ENCODE peak calls at places on chromosome 10, in five cellular contexts. J is CD8-positive, alpha-beta memory T cell; G is A549; E is astrocyte of the spinal cord; X is cardiac fibroblast. T is an unnamed sample.

GRCh38 chr10:48431871-48432270 is 125.4 kb downstream of the MAPK8 start:
- DNase-seq in G (no peak), J (no peak), E (no peak), X (no peak), T (no peak)

GRCh38 chr10:12846718-12847117 is 154.8 kb downstream of the CCDC3 start:
- DNase-seq in E (no peak), X (peak), G (no peak), J (no peak), T (no peak)

GRCh38 chr10:23195846-23196200 is 3.7 kb downstream of the PTF1A start:
- DNase-seq in X (no peak), J (no peak), E (no peak), G (no peak), T (no peak)

GRCh38 chr10:131588704-131589220 is 277.2 kb upstream of the TCERG1L start:
- DNase-seq in G (no peak), J (no peak), E (no peak), X (no peak), T (no peak)

GRCh38 chr10:95741807-95742528 is 14.0 kb upstream of the ENTPD1 start:
- DNase-seq in X (peak), G (no peak), J (no peak), E (peak), T (no peak)

GRCh38 chr10:104332243-104333036 is 5.8 kb downstream of the ITPRIP start:
- DNase-seq in G (no peak), E (peak), X (peak), J (no peak), T (no peak)

GRCh38 chr10:119165171-119166110 is at the start of gene SFXN4:
- DNase-seq in J (peak), G (peak), E (peak), X (peak), T (peak)

GRCh38 chr10:68784476-68784875 is 42.9 kb upstream of the STOX1 start:
- DNase-seq in G (no peak), X (peak), E (no peak), J (no peak), T (no peak)

GRCh38 chr10:46255696-46256355 is 31.0 kb upstream of the ANTXRL start:
- DNase-seq in X (peak), E (no peak), J (no peak), G (peak), T (no peak)

GRCh38 chr10:31101123-31101522 is 69.5 kb upstream of the ZNF438 start:
- DNase-seq in E (peak), J (no peak), X (peak), G (peak), T (no peak)
- H3K4me3 ChIP-seq in E (no peak), J (no peak), X (no peak), G (no peak), T (no peak)

GRCh38 chr10:29688230-29688634 is 53.5 kb upstream of the SVIL start:
- DNase-seq in E (peak), G (no peak), J (no peak), X (no peak), T (no peak)
- H3K4me3 ChIP-seq in E (no peak), G (no peak), J (no peak), X (no peak), T (no peak)

GRCh38 chr10:71695502-71696476 is 23.8 kb downstream of the C10orf105 start:
- DNase-seq in X (no peak), E (no peak), J (no peak), G (no peak), T (no peak)

GRCh38 chr10:71696635-71697326 is 22.8 kb downstream of the C10orf105 start:
- DNase-seq in J (peak), G (peak), X (peak), E (no peak), T (no peak)

GRCh38 chr10:71700735-71701368 is 18.7 kb downstream of the C10orf105 start:
- DNase-seq in X (no peak), G (no peak), J (no peak), E (no peak), T (no peak)

GRCh38 chr10:71698737-71699136 is 20.8 kb downstream of the C10orf105 start:
- DNase-seq in E (no peak), J (no peak), G (no peak), X (no peak), T (no peak)

DNA sequence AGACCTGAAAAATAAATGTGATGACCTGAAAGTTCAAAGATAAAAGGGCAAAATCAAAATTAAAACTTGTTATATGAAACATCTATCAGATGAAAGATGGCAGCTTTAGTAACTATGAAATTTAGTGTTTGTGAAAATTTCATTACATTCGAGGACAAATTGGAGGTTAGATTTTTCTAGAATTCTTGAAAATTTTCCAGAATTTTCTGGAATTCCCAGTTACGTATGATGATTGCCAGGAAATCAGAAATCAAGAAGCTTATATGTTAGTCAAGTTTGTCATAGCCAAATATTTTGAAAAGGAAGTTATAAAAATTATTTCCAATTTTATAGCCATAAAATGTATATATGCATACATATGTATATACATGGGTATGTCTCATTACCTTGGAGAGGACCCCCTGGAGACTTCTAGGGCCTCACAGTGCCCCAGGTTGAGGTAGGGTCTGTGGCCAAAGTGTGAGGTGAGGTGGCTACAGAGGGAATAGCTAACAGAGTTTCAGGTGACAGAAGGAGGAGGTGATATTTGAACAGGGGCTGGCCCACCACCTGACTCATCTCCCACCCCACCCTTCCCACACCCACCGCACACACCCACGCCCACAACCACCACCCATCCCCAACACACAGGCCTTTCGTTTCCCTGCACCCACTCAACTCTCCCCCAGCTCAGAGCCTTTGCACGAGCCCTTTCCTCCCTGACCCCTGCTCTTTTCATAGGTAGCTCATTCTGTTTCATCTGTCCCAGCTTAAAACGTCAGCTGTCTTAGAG is 21.5 kb downstream of the C10orf105 start:
- DNase-seq in E (no peak), J (peak), G (no peak), X (no peak), T (no peak)
- H3K4me3 ChIP-seq in E (no peak), J (no peak), G (no peak), X (no peak), T (no peak)

GRCh38 chr10:21499580-21499909 is 25.9 kb downstream of the SKIDA1 start:
- DNase-seq in X (no peak), E (no peak), J (no peak), G (no peak), T (no peak)

GRCh38 chr10:21500578-21500910 is 24.9 kb downstream of the SKIDA1 start:
- DNase-seq in E (no peak), X (no peak), G (no peak), J (no peak), T (no peak)

GRCh38 chr10:21501109-21501508 is 24.4 kb downstream of the SKIDA1 start:
- DNase-seq in J (no peak), X (no peak), G (no peak), E (no peak), T (no peak)

GRCh38 chr10:21498977-21499376 is 26.5 kb downstream of the SKIDA1 start:
- DNase-seq in J (no peak), G (no peak), X (no peak), E (no peak), T (no peak)

DNA sequence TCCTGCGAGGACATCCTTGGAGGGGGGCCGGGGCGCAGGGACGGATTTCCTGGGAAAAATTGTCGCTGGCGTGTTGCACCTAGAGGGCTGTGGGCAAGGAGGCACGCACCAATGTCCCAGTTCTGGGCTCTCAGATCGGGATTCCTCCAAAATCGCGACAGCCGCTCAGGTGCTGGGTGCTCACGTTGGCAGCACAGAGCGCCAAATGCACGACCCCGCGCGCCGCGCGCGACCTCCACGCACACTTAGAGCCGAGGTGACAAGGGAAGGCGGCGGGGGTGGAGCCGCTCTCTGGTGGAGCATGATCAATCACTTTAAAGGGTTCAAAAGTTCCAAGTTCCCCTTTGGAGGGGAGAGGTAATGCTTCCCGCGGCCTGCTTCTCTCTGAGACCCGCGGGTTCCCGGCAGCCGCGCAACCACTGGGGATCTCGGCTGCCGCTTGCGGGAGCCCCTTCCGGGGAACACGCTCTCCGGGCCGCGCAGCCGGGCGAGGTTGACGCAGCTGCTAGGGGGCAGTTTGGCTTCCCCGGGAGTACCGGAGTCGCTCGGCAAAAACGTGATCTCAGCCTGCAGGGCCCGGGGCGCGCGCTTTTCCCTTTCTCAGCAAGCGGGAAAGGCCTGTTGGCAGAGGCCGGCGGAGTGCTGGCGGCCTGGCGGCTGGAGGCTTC is 25.4 kb downstream of the SKIDA1 start:
- DNase-seq in J (no peak), X (no peak), E (no peak), G (no peak), T (no peak)
- H3K4me3 ChIP-seq in J (no peak), X (no peak), E (no peak), G (no peak), T (peak)

DNA sequence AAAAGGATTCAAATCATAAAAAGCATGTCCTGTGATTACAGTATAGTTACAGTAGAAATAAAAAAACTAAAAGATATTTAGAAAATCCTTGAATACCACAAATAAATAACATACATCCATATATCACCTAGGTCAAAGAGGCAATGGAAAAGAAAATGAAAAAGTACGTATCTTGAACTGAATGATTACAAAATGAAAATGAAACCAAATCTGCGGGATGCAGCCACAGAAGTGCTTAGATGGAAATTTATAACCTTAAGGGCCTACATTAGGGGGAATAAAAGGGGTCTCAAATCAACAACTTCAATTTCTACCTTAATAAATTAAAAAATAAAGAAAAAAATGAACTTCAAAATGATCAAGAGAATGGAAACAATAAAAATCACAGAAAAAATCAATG is 879.0 kb upstream of the CELF2 start:
- DNase-seq in E (no peak), X (peak), J (no peak), G (no peak), T (no peak)
- H3K4me3 ChIP-seq in E (no peak), X (no peak), J (peak), G (no peak), T (no peak)

DNA sequence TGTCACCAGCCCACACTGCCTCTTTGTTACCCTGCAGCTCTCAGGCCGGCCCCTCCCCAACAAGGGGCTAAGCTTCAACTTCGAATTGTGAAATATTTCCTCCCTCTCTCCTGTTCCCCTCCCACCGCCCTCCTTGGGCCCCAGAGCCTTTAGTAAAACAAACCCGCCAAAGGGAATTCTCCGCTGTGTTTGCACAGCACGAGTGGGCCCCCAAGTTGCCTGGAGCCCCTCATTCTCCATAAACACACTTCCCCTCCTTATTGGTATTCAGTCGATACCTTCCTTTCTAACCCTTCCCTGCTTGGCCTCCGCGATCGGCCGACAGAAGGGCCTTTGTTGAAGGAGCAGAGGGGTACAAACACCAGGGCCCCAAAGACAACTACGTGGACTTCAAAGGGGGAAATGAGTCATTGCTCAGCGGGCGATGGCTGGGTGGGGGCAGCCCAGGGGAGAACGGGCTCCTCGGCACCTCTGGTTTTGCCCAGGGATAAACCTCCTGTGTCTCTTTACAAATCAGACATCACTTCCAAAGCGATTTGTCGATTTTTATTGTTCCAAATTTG is 45.4 kb downstream of the SLIT1 start:
- DNase-seq in X (no peak), G (no peak), J (no peak), E (no peak), T (no peak)
- H3K4me3 ChIP-seq in X (no peak), G (no peak), J (no peak), E (no peak), T (no peak)

GRCh38 chr10:21721000-21721670 is 187.1 kb downstream of the MLLT10 start:
- DNase-seq in X (no peak), E (peak), G (no peak), J (no peak), T (no peak)

GRCh38 chr10:21720090-21720489 is 186.1 kb downstream of the MLLT10 start:
- DNase-seq in X (no peak), G (no peak), E (no peak), J (no peak), T (no peak)

GRCh38 chr10:21715531-21716195 is 181.6 kb downstream of the MLLT10 start:
- DNase-seq in G (no peak), X (no peak), E (peak), J (no peak), T (no peak)

GRCh38 chr10:21722209-21722608 is 188.2 kb downstream of the MLLT10 start:
- DNase-seq in G (no peak), E (no peak), J (no peak), X (no peak), T (no peak)

GRCh38 chr10:21719502-21719901 is 185.5 kb downstream of the MLLT10 start:
- DNase-seq in J (no peak), X (no peak), G (no peak), E (no peak), T (no peak)
- H3K4me3 ChIP-seq in J (no peak), X (no peak), G (no peak), E (no peak), T (no peak)

GRCh38 chr10:72257051-72257892 is 16.5 kb upstream of the DDIT4 start:
- DNase-seq in X (peak), J (no peak), G (no peak), E (peak), T (no peak)

GRCh38 chr10:72253002-72253401 is 20.7 kb upstream of the DDIT4 start:
- DNase-seq in E (no peak), J (no peak), X (no peak), G (no peak), T (no peak)

GRCh38 chr10:72258617-72259016 is 15.1 kb upstream of the DDIT4 start:
- DNase-seq in J (no peak), E (no peak), G (no peak), X (no peak), T (no peak)

GRCh38 chr10:72254891-72255568 is 18.7 kb upstream of the DDIT4 start:
- DNase-seq in X (peak), J (peak), E (peak), G (peak), T (no peak)

DNA sequence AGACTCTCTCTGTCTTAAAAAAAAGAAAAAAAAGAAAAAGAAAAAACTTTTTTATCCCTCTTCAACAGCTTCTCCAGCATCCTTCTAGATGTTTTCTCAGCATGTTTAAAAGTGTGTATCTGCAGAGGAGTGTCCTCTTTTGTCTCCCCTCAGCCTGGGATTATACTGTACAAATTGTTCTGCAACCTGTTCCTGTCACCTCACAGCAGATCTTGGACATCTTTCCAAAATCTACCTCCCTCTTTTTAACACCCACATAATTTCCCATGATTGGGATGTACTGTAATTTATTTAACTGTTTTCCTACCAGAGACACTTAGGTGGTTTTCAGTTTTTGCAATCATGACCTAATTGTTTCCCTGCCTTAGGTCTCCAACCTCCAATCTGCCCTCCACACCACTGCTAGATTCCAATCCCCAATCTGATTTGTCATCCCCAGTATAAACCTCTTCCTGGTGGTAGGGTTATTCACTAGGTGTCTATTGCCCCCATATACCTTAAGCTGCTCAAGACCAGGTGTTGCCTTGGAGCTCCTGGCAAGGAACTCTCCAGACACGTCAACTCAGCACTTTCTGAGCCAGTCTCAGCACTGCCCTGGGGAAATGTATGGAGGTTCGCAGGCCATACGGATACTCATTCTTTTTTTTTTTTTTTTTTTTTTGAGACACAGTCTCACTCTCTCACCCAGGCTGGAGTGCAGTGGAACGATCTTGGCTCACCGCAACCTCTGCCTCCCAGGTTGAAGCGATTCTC is 17.6 kb upstream of the DDIT4 start:
- DNase-seq in E (no peak), J (no peak), G (no peak), X (no peak), T (no peak)
- H3K4me3 ChIP-seq in E (no peak), J (no peak), G (no peak), X (no peak), T (no peak)